ENCODE peak calls at places on chromosomes 3 and 15, in five cellular contexts. X is effector memory CD4-positive, alpha-beta T cell; C is psoas muscle; F is CD8-positive, alpha-beta T cell; K is HAP-1. T is an unnamed sample. For H3K27me3, the result is how much of the 10 kb centered on the place peaks cover.

GRCh38 chr3:194312743-194313281 is 38.3 kb downstream of the CPN2 start:
- DNase-seq in F (no peak), X (no peak), C (peak), K (no peak), T (peak)

GRCh38 chr15:69931159-69931558 is 166.6 kb downstream of the TLE3 start:
- DNase-seq in X (no peak), F (no peak), C (no peak), K (no peak), T (no peak)

GRCh38 chr15:39365161-39365560 is 215.7 kb upstream of the THBS1 start:
- DNase-seq in C (no peak), F (no peak), K (no peak), X (no peak), T (no peak)

GRCh38 chr3:129343643-129344360 is 65.1 kb downstream of the HMCES start:
- DNase-seq in X (no peak), K (no peak), C (peak), F (no peak), T (no peak)

GRCh38 chr15:28265334-28266019 is 56.5 kb downstream of the HERC2 start:
- DNase-seq in F (no peak), K (no peak), C (no peak), X (no peak), T (no peak)

GRCh38 chr3:85783331-85783730 is 824.5 kb downstream of the CADM2 start:
- DNase-seq in X (no peak), K (no peak), C (no peak), F (no peak), T (no peak)

GRCh38 chr3:16334909-16335308 is 69.9 kb downstream of the OXNAD1 start:
- DNase-seq in K (no peak), X (no peak), C (no peak), F (no peak), T (no peak)

GRCh38 chr3:130905551-130905950 is 11.7 kb downstream of the ATP2C1 start:
- DNase-seq in C (no peak), X (no peak), F (no peak), K (no peak), T (no peak)

GRCh38 chr15:63905558-63906265 is 72.0 kb upstream of the HERC1 start:
- DNase-seq in K (no peak), X (no peak), F (no peak), C (no peak), T (no peak)

GRCh38 chr3:188303823-188304222 is 149.9 kb downstream of the LPP start:
- DNase-seq in C (no peak), K (no peak), F (no peak), X (no peak), T (no peak)

GRCh38 chr15:78301326-78301725 is 1.9 kb upstream of the SKIC8 start:
- DNase-seq in C (no peak), X (no peak), F (no peak), K (no peak), T (no peak)

GRCh38 chr3:43794776-43795175 is 104.0 kb downstream of the ABHD5 start:
- DNase-seq in C (no peak), X (no peak), K (no peak), F (no peak), T (no peak)

GRCh38 chr3:63030666-63031065 is 155.4 kb upstream of the CADPS start:
- DNase-seq in F (no peak), X (no peak), K (no peak), C (no peak), T (no peak)

GRCh38 chr15:31082771-31083393 is 18.6 kb downstream of the TRPM1 start:
- DNase-seq in F (no peak), X (no peak), C (no peak), K (no peak), T (no peak)

GRCh38 chr3:190205739-190206138 is 85.0 kb upstream of the P3H2 start:
- DNase-seq in K (no peak), C (no peak), F (no peak), X (no peak), T (no peak)

GRCh38 chr15:100083572-100083971 is 258.2 kb downstream of the ADAMTS17 start:
- DNase-seq in X (no peak), K (no peak), F (no peak), C (peak), T (peak)

GRCh38 chr3:149596136-149596770 is 61.6 kb downstream of the WWTR1 start:
- DNase-seq in X (no peak), K (no peak), F (no peak), C (no peak), T (no peak)

GRCh38 chr15:39657714-39658113 is 76.8 kb downstream of the THBS1 start:
- DNase-seq in X (no peak), F (no peak), C (no peak), K (no peak), T (no peak)

GRCh38 chr3:131107637-131108433 is 81.2 kb downstream of the NEK11 start:
- DNase-seq in C (no peak), X (no peak), K (no peak), F (no peak), T (no peak)

GRCh38 chr15:71334874-71335273 is 219.6 kb downstream of the THSD4 start:
- DNase-seq in F (no peak), K (no peak), C (no peak), X (no peak), T (no peak)

GRCh38 chr3:193605876-193606275 is 12.9 kb downstream of the OPA1 start:
- DNase-seq in K (peak), F (peak), X (peak), C (no peak), T (no peak)

GRCh38 chr3:40962721-40963120 is 236.6 kb upstream of the CTNNB1 start:
- DNase-seq in X (no peak), F (no peak), C (no peak), K (no peak), T (no peak)

GRCh38 chr15:92953997-92954396 is 53.9 kb downstream of the CHD2 start:
- DNase-seq in C (no peak), K (no peak), F (no peak), X (no peak), T (no peak)

GRCh38 chr3:79253704-79254103 is 514.1 kb downstream of the ROBO1 start:
- DNase-seq in X (no peak), F (no peak), K (no peak), C (no peak), T (no peak)

GRCh38 chr3:24623657-24624056 is 129.0 kb upstream of the THRB start:
- DNase-seq in X (no peak), C (no peak), F (no peak), K (no peak), T (no peak)

GRCh38 chr3:194054540-194054939 is 81.4 kb upstream of the HES1 start:
- DNase-seq in X (no peak), C (no peak), F (no peak), K (no peak), T (no peak)

GRCh38 chr15:40932625-40933519 is 3.7 kb downstream of the DLL4 start:
- DNase-seq in X (no peak), C (no peak), F (no peak), K (no peak), T (no peak)

GRCh38 chr3:119589087-119589773 is 8.5 kb upstream of the PLA1A start:
- DNase-seq in K (no peak), F (no peak), C (no peak), X (no peak), T (no peak)

GRCh38 chr15:41936649-41937567 is 35.4 kb downstream of the EHD4 start:
- DNase-seq in F (peak), C (peak), K (no peak), X (peak), T (no peak)

GRCh38 chr3:183907911-183908331 is 23.2 kb upstream of the PARL start:
- DNase-seq in X (no peak), K (no peak), F (no peak), C (no peak), T (no peak)

GRCh38 chr3:188869628-188870027 is 302.1 kb upstream of the TPRG1 start:
- DNase-seq in X (no peak), F (no peak), K (no peak), C (no peak), T (no peak)

GRCh38 chr3:170425491-170426239 is 7.0 kb downstream of the CLDN11 start:
- DNase-seq in X (no peak), F (no peak), K (no peak), C (no peak), T (no peak)

GRCh38 chr3:148866261-148866660 is 1.2 kb downstream of the CPA3 start:
- DNase-seq in K (no peak), C (no peak), F (no peak), X (no peak), T (no peak)

GRCh38 chr3:72655151-72655551 is 193.1 kb downstream of the SHQ1 start:
- DNase-seq in C (no peak), F (no peak), K (peak), X (no peak), T (no peak)

GRCh38 chr3:72652395-72652794 is 195.8 kb downstream of the SHQ1 start:
- DNase-seq in K (no peak), X (no peak), F (no peak), C (no peak), T (no peak)

GRCh38 chr3:72655758-72656157 is 192.5 kb downstream of the SHQ1 start:
- DNase-seq in C (no peak), F (no peak), X (no peak), K (no peak), T (no peak)

GRCh38 chr3:72646263-72646662 is 202.0 kb downstream of the SHQ1 start:
- DNase-seq in C (no peak), X (no peak), F (no peak), K (no peak), T (no peak)

GRCh38 chr3:72651498-72651897 is 196.7 kb downstream of the SHQ1 start:
- DNase-seq in K (no peak), C (no peak), X (no peak), F (no peak), T (no peak)
- H3K27me3 ChIP-seq in K (under half), C (under half), X (under half), F (under half), T (under half)

GRCh38 chr15:29593086-29593485 is 229.2 kb downstream of the TJP1 start:
- DNase-seq in F (no peak), C (no peak), X (no peak), K (no peak), T (no peak)

GRCh38 chr15:29593629-29594028 is 228.6 kb downstream of the TJP1 start:
- DNase-seq in K (no peak), X (no peak), F (no peak), C (no peak), T (no peak)

GRCh38 chr15:29600262-29600661 is 222.0 kb downstream of the TJP1 start:
- DNase-seq in X (no peak), K (no peak), C (no peak), F (no peak), T (no peak)

GRCh38 chr15:29601811-29602210 is 220.5 kb downstream of the TJP1 start:
- DNase-seq in C (no peak), X (no peak), F (no peak), K (no peak), T (no peak)

DNA sequence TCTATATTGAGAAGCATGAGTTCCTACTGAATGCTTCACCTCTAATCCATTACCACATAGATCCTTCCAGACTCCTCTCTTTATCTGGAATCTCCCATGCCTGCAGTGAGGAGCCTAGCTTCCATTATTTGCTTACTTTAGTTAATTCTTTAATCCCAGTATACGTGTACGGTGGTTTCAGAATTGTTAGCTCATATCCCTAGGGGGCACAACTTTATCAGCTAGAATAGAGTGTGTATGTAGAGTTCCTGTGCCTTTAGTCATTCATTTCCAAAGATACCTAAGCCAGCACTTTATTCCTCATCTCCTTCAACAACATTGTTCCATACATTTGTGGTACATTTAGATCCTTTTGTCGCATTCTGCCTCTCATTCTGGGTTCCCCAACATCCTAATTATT is 226.0 kb downstream of the TJP1 start:
- DNase-seq in X (no peak), K (no peak), F (no peak), C (no peak), T (no peak)
- H3K27me3 ChIP-seq in X (under half), K (under half), F (under half), C (under half), T (under half)

DNA sequence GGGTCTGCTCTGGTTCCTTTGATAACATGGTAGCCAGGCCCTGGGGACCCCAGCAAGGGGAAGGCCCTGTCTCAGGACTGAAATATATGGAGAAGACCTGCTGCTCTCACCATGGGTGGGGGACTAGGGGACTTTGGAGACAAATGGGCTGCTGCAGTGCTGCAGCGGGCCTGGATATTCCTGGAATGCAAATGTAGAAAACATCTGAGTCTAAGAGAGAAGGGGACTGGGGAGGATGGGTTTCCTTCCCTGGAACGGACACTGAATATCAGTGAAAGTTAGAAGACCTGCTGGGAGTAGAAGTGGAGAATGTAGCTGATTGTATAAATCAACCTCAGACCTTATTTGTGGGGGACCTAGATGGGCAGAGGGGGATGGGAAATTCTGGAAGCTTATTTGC is 3.1 kb upstream of the HCN4 start:
- DNase-seq in F (no peak), C (no peak), K (no peak), X (no peak), T (no peak)
- H3K27me3 ChIP-seq in F (under half), C (under half), K (half or more), X (under half), T (half or more)

GRCh38 chr3:38605981-38606380 is 43.5 kb downstream of the SCN5A start:
- DNase-seq in K (no peak), C (peak), F (no peak), X (no peak), T (no peak)
- H3K27me3 ChIP-seq in K (under half), C (under half), F (under half), X (under half), T (under half)

GRCh38 chr15:45121706-45122417 is 7.7 kb downstream of the DUOXA2 start:
- DNase-seq in K (no peak), C (no peak), X (no peak), F (no peak), T (no peak)
- H3K27me3 ChIP-seq in K (under half), C (under half), X (under half), F (under half), T (half or more)